ENCODE peak calls at places on chromosomes 6 and 20, in six cellular contexts. B, P, Z, X, R and E are unnamed samples.

GRCh38 chr6:36755435-36756348 is 58.1 kb downstream of the RAB44 start:
- DNase-seq in B (no peak), P (no peak), Z (peak; percentile 61), X (no peak), R (no peak), E (peak; percentile 36)

GRCh38 chr20:37681384-37681977 is 12.3 kb upstream of the CTNNBL1 start:
- DNase-seq in B (peak; percentile 63), P (no peak), Z (no peak), X (no peak), R (no peak), E (no peak)

GRCh38 chr6:154319231-154319858 is 37.3 kb downstream of the IPCEF1 start:
- DNase-seq in B (no peak), P (peak; percentile 36), Z (no peak), X (no peak), R (no peak), E (no peak)

GRCh38 chr20:24677626-24678328 is 208.3 kb downstream of the SYNDIG1 start:
- DNase-seq in B (peak; percentile 56), P (no peak), Z (no peak), X (no peak), R (no peak), E (no peak)

GRCh38 chr6:30681696-30682180 is 4.7 kb downstream of the PPP1R18 start:
- DNase-seq in B (no peak), P (no peak), Z (no peak), X (no peak), R (no peak), E (no peak)

GRCh38 chr20:2133318-2134183 is 31.9 kb downstream of the STK35 start:
- DNase-seq in B (no peak), P (peak; percentile 88), Z (peak; percentile 10), X (peak; percentile 60), R (no peak), E (no peak)

GRCh38 chr6:13453771-13454251 is 33.6 kb downstream of the GFOD1 start:
- DNase-seq in B (peak; percentile 21), P (no peak), Z (peak; percentile 25), X (no peak), R (peak; percentile 85), E (peak; percentile 61)

GRCh38 chr6:24910331-24910849 is 25.4 kb downstream of the RIPOR2 start:
- DNase-seq in B (peak; percentile 64), P (no peak), Z (no peak), X (no peak), R (no peak), E (no peak)

GRCh38 chr6:45466686-45467085 is 89.0 kb upstream of the SUPT3H start:
- DNase-seq in B (no peak), P (no peak), Z (no peak), X (no peak), R (no peak), E (no peak)

GRCh38 chr20:62066983-62067433 is 1.3 kb upstream of the TAF4 start:
- DNase-seq in B (peak; percentile 72), P (no peak), Z (no peak), X (no peak), R (no peak), E (no peak)

GRCh38 chr20:33846291-33846916 is 35.3 kb downstream of the CHMP4B start:
- DNase-seq in B (no peak), P (peak; percentile 23), Z (no peak), X (no peak), R (no peak), E (no peak)

GRCh38 chr6:42394881-42395620 is 56.7 kb downstream of the TRERF1 start:
- DNase-seq in B (no peak), P (no peak), Z (no peak), X (no peak), R (no peak), E (no peak)

GRCh38 chr20:12395404-12396159 is 477.9 kb downstream of the BTBD3 start:
- DNase-seq in B (no peak), P (no peak), Z (no peak), X (no peak), R (no peak), E (no peak)

GRCh38 chr20:52192296-52193007 is 873 bp upstream of the ZFP64 start:
- DNase-seq in B (peak; percentile 89), P (peak; percentile 0), Z (peak; percentile 76), X (no peak), R (peak; percentile 26), E (peak; percentile 73)

GRCh38 chr6:34964564-34964963 is 75.5 kb downstream of the ANKS1A start:
- DNase-seq in B (no peak), P (peak; percentile 76), Z (no peak), X (no peak), R (no peak), E (no peak)

GRCh38 chr6:3623451-3624267 is 127.9 kb downstream of the PXDC1 start:
- DNase-seq in B (peak; percentile 45), P (no peak), Z (no peak), X (no peak), R (no peak), E (no peak)

GRCh38 chr6:35501784-35502183 is 4.9 kb upstream of the TEAD3 start:
- DNase-seq in B (no peak), P (no peak), Z (no peak), X (no peak), R (no peak), E (no peak)

GRCh38 chr6:29745386-29745785 is 22.2 kb downstream of the HLA-F start:
- DNase-seq in B (no peak), P (no peak), Z (no peak), X (no peak), R (no peak), E (no peak)

GRCh38 chr20:50721881-50722281 is 9.5 kb upstream of the PARD6B start:
- DNase-seq in B (peak; percentile 46), P (no peak), Z (no peak), X (no peak), R (no peak), E (no peak)

GRCh38 chr20:13684566-13685222 is 46.0 kb upstream of the TASP1 start:
- DNase-seq in B (no peak), P (no peak), Z (no peak), X (no peak), R (no peak), E (no peak)

GRCh38 chr6:16764188-16764950 is 3.1 kb upstream of the ATXN1 start:
- DNase-seq in B (no peak), P (no peak), Z (peak; percentile 86), X (no peak), R (no peak), E (peak; percentile 53)

GRCh38 chr20:25553819-25554296 is 31.5 kb downstream of the NINL start:
- DNase-seq in B (no peak), P (no peak), Z (no peak), X (peak; percentile 60), R (no peak), E (no peak)

GRCh38 chr6:133957780-133958242 is 4.8 kb downstream of the TBPL1 start:
- DNase-seq in B (no peak), P (no peak), Z (no peak), X (no peak), R (no peak), E (no peak)

GRCh38 chr6:33702345-33702977 is 9.0 kb downstream of the UQCC2 start:
- DNase-seq in B (peak; percentile 81), P (peak; percentile 52), Z (peak; percentile 65), X (no peak), R (no peak), E (peak; percentile 58)

GRCh38 chr6:133424359-133424758 is 183.2 kb downstream of the EYA4 start:
- DNase-seq in B (no peak), P (no peak), Z (no peak), X (no peak), R (no peak), E (no peak)

GRCh38 chr6:159172066-159172465 is 2.9 kb downstream of the FNDC1 start:
- DNase-seq in B (no peak), P (peak; percentile 50), Z (no peak), X (no peak), R (no peak), E (no peak)

GRCh38 chr6:12114055-12114503 is 102.0 kb downstream of the HIVEP1 start:
- DNase-seq in B (no peak), P (no peak), Z (no peak), X (no peak), R (no peak), E (no peak)

GRCh38 chr20:19602660-19603389 is 155.2 kb upstream of the RIN2 start:
- DNase-seq in B (no peak), P (no peak), Z (no peak), X (no peak), R (no peak), E (no peak)

GRCh38 chr20:25065625-25066338 is 7.8 kb upstream of the ACSS1 start:
- DNase-seq in B (peak; percentile 84), P (peak; percentile 38), Z (peak; percentile 59), X (no peak), R (peak; percentile 11), E (peak; percentile 81)